ENCODE peak calls at places on chromosomes 13 and 19, in nine cellular contexts. One of them, this sample, is unnamed.

GRCh38 chr13:101217086-101217485 is 199.2 kb downstream of the NALCN start:
- DNase-seq in NCI-H1105 treated with DMSO at 0.1 percent for 48 hours: no peak
- DNase-seq in HT-29: no peak
- DNase-seq in adrenal gland: no peak
- DNase-seq in HL-60: no peak
- DNase-seq in amniotic epithelial cell: peak; percentile 86
- DNase-seq in stimulated activated effector memory CD8-positive, alpha-beta T cell treated with anti-CD3 and anti-CD28 coated beads, Interleukin-12 subunit alpha, Interleukin-12 subunit beta, amount 100 ng/mL, for 72 hours: no peak
- DNase-seq in mesothelial cell of epicardium: no peak
- DNase-seq in activated CD4-positive, CD25-positive, alpha-beta regulatory T cell treated with anti-CD3 and anti-CD28 coated beads, Interleukin-2, amount 50 U/mL, for 72 hours: no peak
- DNase-seq in this sample: no peak

GRCh38 chr13:78015782-78016181 is 97.2 kb upstream of the EDNRB start:
- DNase-seq in NCI-H1105 treated with DMSO at 0.1 percent for 48 hours: no peak
- DNase-seq in HT-29: no peak
- DNase-seq in adrenal gland: no peak
- DNase-seq in HL-60: no peak
- DNase-seq in amniotic epithelial cell: no peak
- DNase-seq in stimulated activated effector memory CD8-positive, alpha-beta T cell treated with anti-CD3 and anti-CD28 coated beads, Interleukin-12 subunit alpha, Interleukin-12 subunit beta, amount 100 ng/mL, for 72 hours: no peak
- DNase-seq in mesothelial cell of epicardium: no peak
- DNase-seq in activated CD4-positive, CD25-positive, alpha-beta regulatory T cell treated with anti-CD3 and anti-CD28 coated beads, Interleukin-2, amount 50 U/mL, for 72 hours: no peak
- DNase-seq in this sample: no peak

GRCh38 chr19:45615795-45616708 is 14.0 kb upstream of the GPR4 start:
- DNase-seq in NCI-H1105 treated with DMSO at 0.1 percent for 48 hours: peak; percentile 24
- DNase-seq in HT-29: peak; percentile 95
- DNase-seq in adrenal gland: peak; percentile 95
- DNase-seq in HL-60: peak; percentile 59
- DNase-seq in amniotic epithelial cell: peak; percentile 87
- DNase-seq in stimulated activated effector memory CD8-positive, alpha-beta T cell treated with anti-CD3 and anti-CD28 coated beads, Interleukin-12 subunit alpha, Interleukin-12 subunit beta, amount 100 ng/mL, for 72 hours: peak; percentile 74
- DNase-seq in mesothelial cell of epicardium: peak; percentile 85
- DNase-seq in activated CD4-positive, CD25-positive, alpha-beta regulatory T cell treated with anti-CD3 and anti-CD28 coated beads, Interleukin-2, amount 50 U/mL, for 72 hours: peak; percentile 80
- DNase-seq in this sample: peak; percentile 92

GRCh38 chr19:30802424-30803013 is 430.3 kb downstream of the ZNF536 start:
- DNase-seq in NCI-H1105 treated with DMSO at 0.1 percent for 48 hours: no peak
- DNase-seq in HT-29: no peak
- DNase-seq in adrenal gland: no peak
- DNase-seq in HL-60: no peak
- DNase-seq in amniotic epithelial cell: no peak
- DNase-seq in stimulated activated effector memory CD8-positive, alpha-beta T cell treated with anti-CD3 and anti-CD28 coated beads, Interleukin-12 subunit alpha, Interleukin-12 subunit beta, amount 100 ng/mL, for 72 hours: no peak
- DNase-seq in mesothelial cell of epicardium: no peak
- DNase-seq in activated CD4-positive, CD25-positive, alpha-beta regulatory T cell treated with anti-CD3 and anti-CD28 coated beads, Interleukin-2, amount 50 U/mL, for 72 hours: no peak
- DNase-seq in this sample: no peak

GRCh38 chr13:29059837-29060236 is 239.7 kb downstream of the MTUS2 start:
- DNase-seq in NCI-H1105 treated with DMSO at 0.1 percent for 48 hours: no peak
- DNase-seq in HT-29: peak; percentile 32
- DNase-seq in adrenal gland: no peak
- DNase-seq in HL-60: no peak
- DNase-seq in amniotic epithelial cell: no peak
- DNase-seq in stimulated activated effector memory CD8-positive, alpha-beta T cell treated with anti-CD3 and anti-CD28 coated beads, Interleukin-12 subunit alpha, Interleukin-12 subunit beta, amount 100 ng/mL, for 72 hours: no peak
- DNase-seq in mesothelial cell of epicardium: no peak
- DNase-seq in activated CD4-positive, CD25-positive, alpha-beta regulatory T cell treated with anti-CD3 and anti-CD28 coated beads, Interleukin-2, amount 50 U/mL, for 72 hours: no peak
- DNase-seq in this sample: no peak

GRCh38 chr13:23741879-23742510 is 147.2 kb downstream of the MIPEP start:
- DNase-seq in NCI-H1105 treated with DMSO at 0.1 percent for 48 hours: no peak
- DNase-seq in HT-29: peak; percentile 29
- DNase-seq in adrenal gland: no peak
- DNase-seq in HL-60: no peak
- DNase-seq in amniotic epithelial cell: no peak
- DNase-seq in stimulated activated effector memory CD8-positive, alpha-beta T cell treated with anti-CD3 and anti-CD28 coated beads, Interleukin-12 subunit alpha, Interleukin-12 subunit beta, amount 100 ng/mL, for 72 hours: no peak
- DNase-seq in mesothelial cell of epicardium: no peak
- DNase-seq in activated CD4-positive, CD25-positive, alpha-beta regulatory T cell treated with anti-CD3 and anti-CD28 coated beads, Interleukin-2, amount 50 U/mL, for 72 hours: no peak
- DNase-seq in this sample: no peak

GRCh38 chr13:41746259-41746658 is 214.7 kb downstream of the VWA8 start:
- DNase-seq in NCI-H1105 treated with DMSO at 0.1 percent for 48 hours: no peak
- DNase-seq in HT-29: peak; percentile 22
- DNase-seq in adrenal gland: no peak
- DNase-seq in HL-60: no peak
- DNase-seq in amniotic epithelial cell: peak; percentile 81
- DNase-seq in stimulated activated effector memory CD8-positive, alpha-beta T cell treated with anti-CD3 and anti-CD28 coated beads, Interleukin-12 subunit alpha, Interleukin-12 subunit beta, amount 100 ng/mL, for 72 hours: no peak
- DNase-seq in mesothelial cell of epicardium: no peak
- DNase-seq in activated CD4-positive, CD25-positive, alpha-beta regulatory T cell treated with anti-CD3 and anti-CD28 coated beads, Interleukin-2, amount 50 U/mL, for 72 hours: no peak
- DNase-seq in this sample: no peak

GRCh38 chr19:49855277-49855675 is 4.3 kb downstream of the PTOV1 start:
- DNase-seq in NCI-H1105 treated with DMSO at 0.1 percent for 48 hours: no peak
- DNase-seq in HT-29: no peak
- DNase-seq in adrenal gland: no peak
- DNase-seq in HL-60: no peak
- DNase-seq in amniotic epithelial cell: no peak
- DNase-seq in stimulated activated effector memory CD8-positive, alpha-beta T cell treated with anti-CD3 and anti-CD28 coated beads, Interleukin-12 subunit alpha, Interleukin-12 subunit beta, amount 100 ng/mL, for 72 hours: no peak
- DNase-seq in mesothelial cell of epicardium: no peak
- DNase-seq in activated CD4-positive, CD25-positive, alpha-beta regulatory T cell treated with anti-CD3 and anti-CD28 coated beads, Interleukin-2, amount 50 U/mL, for 72 hours: no peak
- DNase-seq in this sample: no peak

GRCh38 chr19:46972301-46972700 is 47.3 kb upstream of the NPAS1 start:
- DNase-seq in NCI-H1105 treated with DMSO at 0.1 percent for 48 hours: no peak
- DNase-seq in HT-29: no peak
- DNase-seq in adrenal gland: no peak
- DNase-seq in HL-60: no peak
- DNase-seq in amniotic epithelial cell: no peak
- DNase-seq in stimulated activated effector memory CD8-positive, alpha-beta T cell treated with anti-CD3 and anti-CD28 coated beads, Interleukin-12 subunit alpha, Interleukin-12 subunit beta, amount 100 ng/mL, for 72 hours: no peak
- DNase-seq in mesothelial cell of epicardium: no peak
- DNase-seq in activated CD4-positive, CD25-positive, alpha-beta regulatory T cell treated with anti-CD3 and anti-CD28 coated beads, Interleukin-2, amount 50 U/mL, for 72 hours: no peak
- DNase-seq in this sample: no peak

GRCh38 chr19:35395762-35396199 is 24.9 kb downstream of the GPR42 start:
- DNase-seq in NCI-H1105 treated with DMSO at 0.1 percent for 48 hours: no peak
- DNase-seq in HT-29: no peak
- DNase-seq in adrenal gland: peak; percentile 90
- DNase-seq in HL-60: no peak
- DNase-seq in amniotic epithelial cell: no peak
- DNase-seq in stimulated activated effector memory CD8-positive, alpha-beta T cell treated with anti-CD3 and anti-CD28 coated beads, Interleukin-12 subunit alpha, Interleukin-12 subunit beta, amount 100 ng/mL, for 72 hours: no peak
- DNase-seq in mesothelial cell of epicardium: no peak
- DNase-seq in activated CD4-positive, CD25-positive, alpha-beta regulatory T cell treated with anti-CD3 and anti-CD28 coated beads, Interleukin-2, amount 50 U/mL, for 72 hours: no peak
- DNase-seq in this sample: peak; percentile 67

GRCh38 chr13:52455677-52456041 is 381 bp downstream of the CKAP2 start:
- DNase-seq in NCI-H1105 treated with DMSO at 0.1 percent for 48 hours: peak; percentile 56
- DNase-seq in HT-29: peak; percentile 83
- DNase-seq in adrenal gland: peak; percentile 74
- DNase-seq in HL-60: no peak
- DNase-seq in amniotic epithelial cell: peak; percentile 41
- DNase-seq in stimulated activated effector memory CD8-positive, alpha-beta T cell treated with anti-CD3 and anti-CD28 coated beads, Interleukin-12 subunit alpha, Interleukin-12 subunit beta, amount 100 ng/mL, for 72 hours: peak; percentile 61
- DNase-seq in mesothelial cell of epicardium: peak; percentile 76
- DNase-seq in activated CD4-positive, CD25-positive, alpha-beta regulatory T cell treated with anti-CD3 and anti-CD28 coated beads, Interleukin-2, amount 50 U/mL, for 72 hours: peak; percentile 82
- DNase-seq in this sample: peak; percentile 92

GRCh38 chr19:34336781-34337271 is 28.2 kb upstream of the GPI start:
- DNase-seq in NCI-H1105 treated with DMSO at 0.1 percent for 48 hours: peak; percentile 29
- DNase-seq in HT-29: peak; percentile 71
- DNase-seq in adrenal gland: no peak
- DNase-seq in HL-60: peak; percentile 14
- DNase-seq in amniotic epithelial cell: peak; percentile 35
- DNase-seq in stimulated activated effector memory CD8-positive, alpha-beta T cell treated with anti-CD3 and anti-CD28 coated beads, Interleukin-12 subunit alpha, Interleukin-12 subunit beta, amount 100 ng/mL, for 72 hours: no peak
- DNase-seq in mesothelial cell of epicardium: no peak
- DNase-seq in activated CD4-positive, CD25-positive, alpha-beta regulatory T cell treated with anti-CD3 and anti-CD28 coated beads, Interleukin-2, amount 50 U/mL, for 72 hours: no peak
- DNase-seq in this sample: peak; percentile 63

This sample was measured in hepatocyte.